ENCODE peak calls at places on chromosomes 6 and 20, in ten cellular contexts. L, Z, K, S, X, G, H, O, Y and D are unnamed samples.

GRCh38 chr20:584375-585301 is 25.5 kb downstream of the TCF15 start:
- DNase-seq in L (no peak), Z (peak; percentile 8), K (peak; percentile 27), S (no peak), X (no peak), G (no peak), H (no peak), O (no peak), Y (no peak), D (no peak)

GRCh38 chr6:70725817-70726413 is 58.2 kb downstream of the SMAP1 start:
- DNase-seq in L (no peak), Z (peak; percentile 28), K (no peak), S (no peak), X (peak; percentile 46), G (no peak), H (peak; percentile 42), O (no peak), Y (peak; percentile 10), D (no peak)

GRCh38 chr20:2162823-2163166 is 61.2 kb downstream of the STK35 start:
- DNase-seq in L (no peak), Z (no peak), K (no peak), S (no peak), X (no peak), G (no peak), H (no peak), O (no peak), Y (no peak), D (no peak)

GRCh38 chr20:34768105-34768504 is 57.3 kb downstream of the NCOA6 start:
- DNase-seq in L (no peak), Z (peak; percentile 56), K (no peak), S (no peak), X (peak; percentile 41), G (no peak), H (peak; percentile 80), O (no peak), Y (peak; percentile 33), D (no peak)

GRCh38 chr6:138007014-138007472 is 100.2 kb downstream of the PERP start:
- DNase-seq in L (peak; percentile 56), Z (peak; percentile 48), K (peak; percentile 31), S (peak; percentile 15), X (peak; percentile 21), G (no peak), H (peak; percentile 33), O (no peak), Y (no peak), D (no peak)

GRCh38 chr20:24462461-24463010 is 6.9 kb upstream of the SYNDIG1 start:
- DNase-seq in L (no peak), Z (no peak), K (no peak), S (no peak), X (no peak), G (no peak), H (no peak), O (no peak), Y (no peak), D (no peak)

GRCh38 chr6:8387942-8388437 is 47.4 kb downstream of the SLC35B3 start:
- DNase-seq in L (no peak), Z (no peak), K (no peak), S (no peak), X (no peak), G (no peak), H (no peak), O (no peak), Y (no peak), D (no peak)

GRCh38 chr6:107819217-107819616 is 4.9 kb downstream of the SCML4 start:
- DNase-seq in L (no peak), Z (peak; percentile 17), K (no peak), S (no peak), X (no peak), G (no peak), H (no peak), O (no peak), Y (no peak), D (no peak)

GRCh38 chr20:24573557-24573956 is 104.1 kb downstream of the SYNDIG1 start:
- DNase-seq in L (no peak), Z (no peak), K (no peak), S (no peak), X (no peak), G (no peak), H (no peak), O (no peak), Y (no peak), D (no peak)

GRCh38 chr20:33291830-33292355 is 8.9 kb downstream of the BPIFB1 start:
- DNase-seq in L (peak; percentile 82), Z (peak; percentile 20), K (peak; percentile 59), S (peak; percentile 74), X (peak; percentile 17), G (no peak), H (no peak), O (no peak), Y (no peak), D (peak; percentile 55)

GRCh38 chr6:159726196-159726917 is 949 bp upstream of the WTAP start:
- DNase-seq in L (no peak), Z (peak; percentile 15), K (no peak), S (no peak), X (no peak), G (peak; percentile 30), H (no peak), O (no peak), Y (no peak), D (no peak)

DNA sequence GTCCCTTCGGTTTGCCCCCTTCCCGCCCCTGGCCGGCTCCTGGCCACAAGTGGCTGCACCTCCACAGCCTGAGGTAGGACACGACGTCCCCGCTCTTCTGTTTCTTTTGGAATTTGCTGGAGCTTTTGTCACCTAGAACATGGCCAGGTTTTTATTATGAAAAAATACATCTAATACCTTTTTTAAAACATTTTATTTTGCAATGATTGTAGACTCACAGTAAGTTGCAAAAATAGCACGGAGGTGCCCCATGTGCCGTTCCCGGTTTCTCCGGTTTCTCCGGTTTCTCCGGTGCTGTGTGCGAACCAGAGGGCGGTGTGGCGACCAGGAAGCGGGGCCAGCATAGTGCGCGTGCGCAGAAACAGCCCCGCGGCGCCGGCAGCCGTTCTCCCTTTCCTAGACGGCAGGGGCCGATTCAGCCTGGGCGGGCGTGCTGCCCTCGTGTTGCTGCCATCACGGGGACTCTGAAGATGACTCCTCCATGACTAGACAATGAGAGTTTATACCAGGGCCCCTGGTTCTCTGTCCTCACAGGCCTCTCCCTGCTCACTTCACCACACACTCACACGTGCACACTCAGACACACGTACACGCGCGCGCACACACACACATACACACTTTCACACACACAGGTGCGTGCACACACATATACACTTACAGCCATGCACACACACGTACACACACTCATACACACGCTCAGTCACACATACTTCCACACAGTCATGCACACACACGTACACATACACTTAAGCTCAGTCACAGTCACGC is 102.1 kb downstream of the TMEM242 start:
- DNase-seq in L (peak; percentile 90), Z (peak; percentile 80), K (peak; percentile 80), S (no peak), X (peak; percentile 71), G (peak; percentile 81), H (peak; percentile 63), O (peak; percentile 92), Y (no peak), D (peak; percentile 75)
- TF ChIP-seq CTCF in L (no peak), Z (peak; percentile 15), K (no peak), S (no peak), X (peak; percentile 15), G (no peak), H (no peak), O (no peak), Y (peak; percentile 29), D (no peak)

GRCh38 chr6:3825331-3825831 is 23.8 kb upstream of the FAM50B start:
- DNase-seq in L (no peak), Z (peak; percentile 47), K (no peak), S (no peak), X (peak; percentile 67), G (no peak), H (peak; percentile 32), O (peak; percentile 65), Y (no peak), D (no peak)
- TF ChIP-seq CTCF in L (no peak), Z (peak; percentile 36), K (no peak), S (no peak), X (peak; percentile 48), G (no peak), H (peak; percentile 36), O (peak; percentile 33), Y (peak; percentile 20), D (no peak)

GRCh38 chr6:55617272-55617671 is 38.3 kb upstream of the HMGCLL1 start:
- DNase-seq in L (peak; percentile 5), Z (peak; percentile 65), K (peak; percentile 57), S (peak; percentile 46), X (peak; percentile 69), G (no peak), H (peak; percentile 56), O (no peak), Y (no peak), D (no peak)
- TF ChIP-seq CTCF in L (peak; percentile 50), Z (peak; percentile 73), K (peak; percentile 47), S (peak; percentile 64), X (peak; percentile 79), G (no peak), H (peak; percentile 67), O (peak; percentile 15), Y (peak; percentile 69), D (no peak)

DNA sequence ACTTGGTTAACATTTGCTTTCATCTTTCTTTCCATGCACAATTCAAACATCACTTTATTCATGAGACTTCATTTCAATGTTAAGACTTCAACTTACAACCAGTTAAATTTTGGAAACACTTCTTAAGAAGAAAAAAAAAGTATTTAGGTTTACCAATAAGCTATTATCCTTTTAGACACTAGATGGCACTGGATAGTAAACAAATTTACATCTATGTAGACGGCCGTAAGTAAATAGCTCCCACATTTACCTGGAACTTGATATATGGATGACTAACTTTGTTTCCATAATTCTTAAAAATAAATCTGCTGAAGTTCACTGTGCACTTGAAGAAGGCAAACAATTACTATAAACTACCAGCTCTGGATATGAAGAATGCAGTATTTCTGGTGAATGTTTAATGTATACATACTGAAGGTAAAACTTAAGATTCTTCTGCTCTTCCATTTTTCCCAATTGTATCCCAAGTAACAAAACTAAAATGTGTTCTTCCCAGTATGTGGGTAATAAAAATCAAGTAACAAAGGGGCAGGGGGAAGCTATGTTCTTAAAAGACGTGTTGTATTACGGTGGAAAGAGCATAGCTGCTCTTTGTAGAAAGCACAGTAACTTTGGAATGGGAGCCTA is 130.6 kb upstream of the C6orf118 start:
- DNase-seq in L (peak; percentile 15), Z (peak; percentile 68), K (peak; percentile 46), S (no peak), X (peak; percentile 90), G (no peak), H (peak; percentile 73), O (no peak), Y (no peak), D (no peak)
- TF ChIP-seq CTCF in L (peak; percentile 30), Z (peak; percentile 50), K (peak; percentile 36), S (peak; percentile 49), X (peak; percentile 62), G (peak; percentile 58), H (peak; percentile 65), O (peak; percentile 64), Y (peak; percentile 15), D (no peak)